ENCODE peak calls at places on chromosome 10, in ten cellular contexts. D is stomach, B is tibial nerve, R is sigmoid colon, X is suprapubic skin, E is GM12878, V is A549, H is transverse colon, Y is K562, M is HepG2. Z is an unnamed sample. For H3K4me1, the result is how much of the 10 kb centered on the place peaks cover.

GRCh38 chr10:9209105-9209798 is 1154.8 kb downstream of the GATA3 start:
- DNase-seq in X (no peak), R (peak), D (peak), M (peak), V (peak), Y (peak), H (peak), E (peak), B (peak), Z (peak)

GRCh38 chr10:110852255-110852896 is 19.4 kb upstream of the PDCD4 start:
- DNase-seq in M (peak), D (peak), E (no peak), V (no peak), H (no peak), Y (no peak), R (peak), B (no peak), X (no peak), Z (no peak)

GRCh38 chr10:60964257-60965235 is 20.6 kb upstream of the RHOBTB1 start:
- DNase-seq in R (peak), E (no peak), D (peak), M (peak), H (peak), V (peak), X (peak), B (peak), Y (peak), Z (peak)

GRCh38 chr10:13922591-13922990 is 335.8 kb downstream of the PRPF18 start:
- DNase-seq in B (no peak), E (no peak), D (no peak), H (no peak), X (no peak), Y (no peak), M (no peak), V (no peak), R (no peak), Z (no peak)

GRCh38 chr10:6516877-6517276 is 63.2 kb downstream of the PRKCQ start:
- DNase-seq in D (no peak), Y (no peak), E (no peak), V (no peak), M (no peak), B (no peak), H (no peak), R (no peak), X (no peak), Z (no peak)

GRCh38 chr10:132175401-132175800 is 11.3 kb upstream of the DPYSL4 start:
- DNase-seq in B (no peak), D (no peak), H (no peak), M (no peak), V (no peak), Y (no peak), E (no peak), X (no peak), R (no peak), Z (no peak)

GRCh38 chr10:53841746-53842145 is 959.3 kb downstream of the PCDH15 start:
- DNase-seq in X (no peak), H (no peak), D (no peak), B (no peak), Y (no peak), V (no peak), M (no peak), R (no peak), E (no peak), Z (no peak)

GRCh38 chr10:122875843-122876492 is 3.4 kb downstream of the FAM24B start:
- DNase-seq in D (no peak), R (no peak), V (no peak), X (no peak), B (no peak), M (no peak), H (no peak), E (no peak), Y (no peak), Z (no peak)

GRCh38 chr10:95389176-95389575 is 98.4 kb upstream of the PDLIM1 start:
- DNase-seq in X (no peak), D (no peak), Y (no peak), M (peak), H (no peak), R (no peak), E (no peak), V (no peak), B (no peak), Z (no peak)

GRCh38 chr10:15369642-15370211 is 1.4 kb downstream of the FAM171A1 start:
- DNase-seq in R (no peak), Y (no peak), E (no peak), B (no peak), H (no peak), D (no peak), X (no peak), V (no peak), M (no peak), Z (peak)

GRCh38 chr10:105287970-105288369 is 646.9 kb downstream of the SORCS3 start:
- DNase-seq in M (no peak), X (no peak), R (no peak), B (no peak), E (no peak), D (no peak), Y (no peak), V (no peak), H (no peak), Z (no peak)

GRCh38 chr10:35335718-35336083 is 608 bp upstream of the CCNY start:
- DNase-seq in B (no peak), R (no peak), V (no peak), Y (peak), D (no peak), M (no peak), H (peak), X (no peak), E (no peak), Z (no peak)

GRCh38 chr10:64555609-64556008 is 1034.4 kb downstream of the REEP3 start:
- DNase-seq in Y (no peak), M (no peak), X (no peak), H (no peak), B (no peak), V (no peak), D (no peak), R (no peak), E (no peak), Z (no peak)

GRCh38 chr10:118259288-118259906 is 82.7 kb downstream of the FAM204A start:
- DNase-seq in D (peak), V (peak), M (peak), X (no peak), R (no peak), Y (peak), H (peak), B (no peak), E (no peak), Z (peak)

GRCh38 chr10:3330687-3331086 is 158.1 kb upstream of the PITRM1 start:
- DNase-seq in B (peak), D (no peak), R (no peak), E (no peak), X (no peak), Y (no peak), V (no peak), M (no peak), H (no peak), Z (no peak)

GRCh38 chr10:121352456-121352855 is 245.8 kb downstream of the FGFR2 start:
- DNase-seq in X (no peak), R (no peak), V (no peak), D (no peak), Y (no peak), M (no peak), H (no peak), B (no peak), E (no peak), Z (no peak)

GRCh38 chr10:1151071-1152033 is 95.2 kb downstream of the WDR37 start:
- DNase-seq in V (no peak), X (no peak), M (no peak), D (peak), B (no peak), E (no peak), H (no peak), R (peak), Y (no peak), Z (no peak)
- H3K4me1 ChIP-seq in V (under half), X (under half), M (under half), D (under half), B (under half), E (under half), H (under half), R (under half), Y (under half), Z (under half)

GRCh38 chr10:76115471-76116155 is 684.2 kb downstream of the LRMDA start:
- DNase-seq in E (no peak), M (no peak), X (no peak), D (no peak), V (no peak), H (no peak), R (no peak), Y (no peak), B (no peak), Z (no peak)

GRCh38 chr10:76122056-76122455 is 690.6 kb downstream of the LRMDA start:
- DNase-seq in D (no peak), H (no peak), R (no peak), Y (no peak), B (no peak), E (no peak), M (no peak), X (no peak), V (no peak), Z (no peak)

GRCh38 chr10:76116523-76116922 is 685.1 kb downstream of the LRMDA start:
- DNase-seq in E (no peak), R (no peak), B (no peak), H (no peak), V (no peak), X (no peak), M (no peak), Y (no peak), D (no peak), Z (no peak)

GRCh38 chr10:76117949-76118348 is 686.5 kb downstream of the LRMDA start:
- DNase-seq in H (no peak), M (no peak), B (no peak), V (no peak), Y (no peak), X (no peak), D (no peak), R (no peak), E (no peak), Z (no peak)

DNA sequence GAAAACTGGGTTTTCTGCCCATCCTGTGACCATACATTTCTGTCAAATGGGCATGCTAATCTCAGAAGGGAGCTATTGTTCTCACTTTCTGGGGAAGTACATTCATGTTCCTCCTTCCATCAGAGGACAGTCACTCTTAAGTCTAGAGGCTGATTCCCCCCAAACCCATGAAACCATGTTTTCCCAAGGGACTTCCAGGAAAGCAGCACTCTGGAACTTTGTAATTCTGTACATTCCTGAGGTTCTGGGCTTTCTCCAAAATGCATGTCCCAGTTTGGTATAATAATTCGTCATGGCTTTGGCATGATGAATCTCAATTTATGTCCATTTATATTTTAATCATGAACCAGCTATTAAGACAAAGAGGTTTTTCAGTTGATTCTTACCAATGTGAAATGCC is 688.1 kb downstream of the LRMDA start:
- DNase-seq in X (no peak), V (no peak), M (no peak), E (no peak), B (no peak), Y (no peak), R (no peak), H (no peak), D (no peak), Z (no peak)
- TF ChIP-seq EP300 in X (no peak), V (no peak), M (no peak), E (no peak), B (no peak), Y (no peak), R (no peak), H (no peak), D (no peak), Z (no peak)

GRCh38 chr10:609868-610545 is 79.5 kb downstream of the DIP2C start:
- DNase-seq in D (no peak), X (no peak), E (no peak), B (no peak), Y (no peak), M (no peak), R (peak), V (no peak), H (no peak), Z (no peak)
- H3K4me1 ChIP-seq in D (half or more), X (under half), E (under half), B (under half), Y (under half), M (under half), R (half or more), V (under half), H (under half), Z (under half)

GRCh38 chr10:125206618-125207017 is 46.3 kb upstream of the CTBP2 start:
- DNase-seq in E (no peak), B (no peak), D (no peak), V (no peak), H (no peak), X (no peak), R (no peak), Y (no peak), M (no peak), Z (no peak)

GRCh38 chr10:125213541-125214282 is 53.3 kb upstream of the CTBP2 start:
- DNase-seq in H (no peak), X (no peak), E (no peak), M (no peak), Y (no peak), D (no peak), B (no peak), R (no peak), V (no peak), Z (no peak)

GRCh38 chr10:125212150-125212809 is 51.9 kb upstream of the CTBP2 start:
- DNase-seq in V (no peak), M (no peak), D (no peak), B (no peak), H (no peak), E (no peak), R (no peak), X (no peak), Y (no peak), Z (no peak)

GRCh38 chr10:125208854-125209545 is 48.6 kb upstream of the CTBP2 start:
- DNase-seq in Y (no peak), B (no peak), E (no peak), D (no peak), V (no peak), H (no peak), R (no peak), M (no peak), X (no peak), Z (peak)

DNA sequence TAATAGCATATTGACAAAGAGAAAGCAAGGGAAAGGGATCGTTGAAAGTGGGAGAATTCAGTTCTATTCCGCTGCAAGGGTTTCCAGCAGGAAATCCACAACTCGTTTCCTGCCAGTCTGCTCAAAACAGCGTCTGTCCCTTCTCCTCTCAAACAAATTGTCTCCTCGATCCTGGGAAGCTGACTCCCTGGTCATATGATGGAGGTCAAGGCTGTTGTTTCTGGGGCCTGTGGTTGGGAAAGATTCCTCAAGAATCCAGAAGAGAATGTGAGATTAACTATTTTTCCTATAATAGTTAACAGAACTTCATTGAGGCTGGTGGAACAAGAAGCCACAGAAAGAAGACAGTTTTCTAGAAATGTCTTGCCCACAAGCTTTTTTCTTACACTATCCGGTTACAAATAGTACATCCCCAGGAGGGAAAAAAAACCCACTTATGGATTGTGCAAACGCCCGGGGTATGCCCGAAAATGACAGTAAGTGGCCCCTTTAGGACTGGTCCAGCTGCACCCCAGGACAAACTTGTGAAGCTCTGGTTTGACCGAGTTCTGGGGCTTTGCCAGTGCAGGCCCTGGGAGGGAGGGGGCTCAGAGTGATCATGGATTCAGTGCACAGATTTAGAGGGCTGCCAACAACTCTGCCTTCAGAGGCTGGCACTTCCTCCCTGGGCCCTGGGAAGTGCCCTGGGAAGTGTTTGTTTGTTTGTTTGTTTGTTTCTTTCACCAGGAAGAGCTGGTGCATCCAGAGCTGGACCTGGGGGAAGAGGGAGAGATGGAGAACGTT is 49.4 kb upstream of the CTBP2 start:
- DNase-seq in R (no peak), X (no peak), V (no peak), M (no peak), B (no peak), H (no peak), Y (no peak), E (no peak), D (no peak), Z (peak)
- TF ChIP-seq EP300 in R (no peak), X (no peak), V (no peak), M (no peak), B (no peak), H (no peak), Y (no peak), E (no peak), D (no peak), Z (no peak)

GRCh38 chr10:79245539-79246208 is 101.6 kb upstream of the PPIF start:
- DNase-seq in M (no peak), X (no peak), R (no peak), B (no peak), E (no peak), V (no peak), D (no peak), H (no peak), Y (no peak), Z (no peak)
- H3K4me1 ChIP-seq in M (under half), X (half or more), R (half or more), B (under half), E (half or more), V (under half), D (half or more), H (half or more), Y (under half), Z (under half)

GRCh38 chr10:44415121-44415520 is 30.2 kb upstream of the CXCL12 start:
- DNase-seq in M (no peak), V (no peak), B (no peak), D (no peak), Y (no peak), R (no peak), E (no peak), H (no peak), X (no peak), Z (no peak)
- TF ChIP-seq EP300 in M (no peak), V (no peak), B (no peak), D (no peak), Y (no peak), R (no peak), E (no peak), H (no peak), X (no peak), Z (no peak)

GRCh38 chr10:129743738-129744133 is 220.3 kb downstream of the EBF3 start:
- DNase-seq in D (peak), M (no peak), Y (no peak), V (no peak), B (no peak), R (peak), H (no peak), X (no peak), E (no peak), Z (no peak)

GRCh38 chr10:129741978-129742741 is 221.9 kb downstream of the EBF3 start:
- DNase-seq in H (no peak), R (peak), V (no peak), X (peak), B (no peak), D (peak), E (no peak), Y (no peak), M (no peak), Z (no peak)

GRCh38 chr10:129742742-129743550 is 221.1 kb downstream of the EBF3 start:
- DNase-seq in V (no peak), B (no peak), D (peak), Y (no peak), M (no peak), R (peak), X (peak), H (no peak), E (no peak), Z (no peak)

GRCh38 chr10:129741280-129741977 is 222.6 kb downstream of the EBF3 start:
- DNase-seq in H (no peak), Y (no peak), D (peak), R (peak), M (no peak), B (no peak), E (no peak), X (peak), V (no peak), Z (no peak)

GRCh38 chr10:129740532-129741279 is 223.4 kb downstream of the EBF3 start:
- DNase-seq in X (peak), E (no peak), V (no peak), Y (no peak), H (no peak), B (no peak), M (no peak), R (no peak), D (peak), Z (no peak)
- H3K4me1 ChIP-seq in X (under half), E (under half), V (under half), Y (under half), H (under half), B (under half), M (under half), R (under half), D (under half), Z (under half)

GRCh38 chr10:101602767-101603398 is 14.8 kb downstream of the DPCD start:
- DNase-seq in V (peak), B (peak), D (peak), Y (peak), E (peak), X (no peak), R (no peak), H (peak), M (peak), Z (peak)

GRCh38 chr10:101607124-101607523 is 19.0 kb downstream of the DPCD start:
- DNase-seq in H (no peak), R (no peak), B (no peak), E (no peak), X (no peak), V (no peak), Y (peak), D (no peak), M (no peak), Z (no peak)

GRCh38 chr10:101597036-101597435 is 8.9 kb downstream of the DPCD start:
- DNase-seq in R (no peak), E (no peak), D (no peak), H (no peak), Y (no peak), M (no peak), V (no peak), X (no peak), B (no peak), Z (no peak)

GRCh38 chr10:101595591-101596433 is 7.7 kb downstream of the DPCD start:
- DNase-seq in R (no peak), H (no peak), M (no peak), E (no peak), Y (no peak), X (no peak), B (no peak), D (no peak), V (no peak), Z (no peak)

GRCh38 chr10:101601541-101601940 is 13.4 kb downstream of the DPCD start:
- DNase-seq in B (no peak), E (no peak), M (no peak), V (no peak), X (no peak), D (no peak), H (no peak), R (no peak), Y (no peak), Z (no peak)
- TF ChIP-seq EP300 in B (no peak), E (no peak), M (no peak), V (no peak), X (no peak), D (no peak), H (no peak), R (no peak), Y (no peak), Z (no peak)

GRCh38 chr10:62046522-62047239 is 145.2 kb downstream of the ARID5B start:
- DNase-seq in E (peak), B (no peak), M (peak), H (no peak), Y (no peak), R (peak), D (no peak), X (no peak), V (no peak), Z (peak)

GRCh38 chr10:62048473-62048872 is 147.0 kb downstream of the ARID5B start:
- DNase-seq in D (no peak), E (no peak), B (no peak), R (no peak), Y (no peak), H (no peak), X (no peak), V (no peak), M (no peak), Z (no peak)

GRCh38 chr10:62045765-62046521 is 144.4 kb downstream of the ARID5B start:
- DNase-seq in Y (no peak), D (no peak), B (no peak), M (peak), R (no peak), H (no peak), E (no peak), X (no peak), V (no peak), Z (no peak)

GRCh38 chr10:62047960-62048383 is 146.5 kb downstream of the ARID5B start:
- DNase-seq in X (no peak), E (no peak), R (peak), M (peak), B (no peak), V (no peak), D (no peak), H (peak), Y (no peak), Z (no peak)

GRCh38 chr10:62047240-62047897 is 145.9 kb downstream of the ARID5B start:
- DNase-seq in B (no peak), D (no peak), R (no peak), V (no peak), Y (no peak), X (no peak), M (no peak), E (no peak), H (no peak), Z (no peak)
- H3K4me1 ChIP-seq in B (under half), D (half or more), R (half or more), V (half or more), Y (under half), X (half or more), M (half or more), E (half or more), H (half or more), Z (under half)

DNA sequence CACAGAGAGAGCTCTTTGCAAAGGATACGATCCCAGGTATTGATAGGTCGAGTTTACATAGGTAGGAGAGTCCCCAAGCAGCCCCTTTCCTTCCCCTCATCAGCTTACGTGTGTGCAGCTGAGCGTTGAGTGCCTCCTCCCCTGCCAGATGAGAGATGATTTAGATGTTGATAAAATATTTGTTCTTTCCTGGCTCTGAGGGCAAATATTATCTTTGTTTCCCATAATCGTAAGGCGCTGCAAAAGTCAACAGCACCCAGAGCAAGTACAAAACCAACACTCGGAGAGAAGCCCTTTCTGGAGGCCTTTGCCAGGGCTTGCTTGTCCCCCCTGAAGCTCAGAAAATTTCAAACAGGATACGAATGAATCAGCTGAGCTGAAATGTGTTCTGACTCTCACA is 683.1 kb downstream of the LRMDA start:
- DNase-seq in H (no peak), R (no peak), V (no peak), E (no peak), D (peak), B (no peak), Y (no peak), X (no peak), M (peak), Z (no peak)
- TF ChIP-seq EP300 in H (no peak), R (no peak), V (no peak), E (no peak), D (no peak), B (no peak), Y (no peak), X (no peak), M (no peak), Z (no peak)